ENCODE peak calls at places on chromosomes 2 and 18, in seven cellular contexts. One of them, this sample, is unnamed.
A peak's percentile ranks its signal among the peaks of the same experiment; 100 is the strongest.

GRCh38 chr2:120490091-120490798 is 144.3 kb downstream of the INHBB start:
- DNase-seq in H1: no peak
- DNase-seq in IMR-90: no peak
- DNase-seq in trophoblast cell: no peak
- DNase-seq in H9: no peak
- DNase-seq in mesenchymal stem cell: no peak
- DNase-seq in neuronal stem cell: no peak
- DNase-seq in this sample: no peak

GRCh38 chr2:37389984-37390765 is 45.7 kb downstream of the QPCT start:
- DNase-seq in neuronal stem cell: no peak
- DNase-seq in trophoblast cell: peak; percentile 81
- DNase-seq in mesenchymal stem cell: peak; percentile 92
- DNase-seq in H1: peak; percentile 44
- DNase-seq in H9: peak; percentile 67
- DNase-seq in IMR-90: peak; percentile 96
- DNase-seq in this sample: peak; percentile 97

GRCh38 chr18:49745051-49746014 is 68.0 kb downstream of the ACAA2 start:
- DNase-seq in IMR-90: no peak
- DNase-seq in mesenchymal stem cell: peak; percentile 24
- DNase-seq in H1: no peak
- DNase-seq in H9: no peak
- DNase-seq in neuronal stem cell: no peak
- DNase-seq in trophoblast cell: no peak
- DNase-seq in this sample: no peak

GRCh38 chr2:234670052-234670451 is 173.2 kb upstream of the ARL4C start:
- DNase-seq in H9: no peak
- DNase-seq in trophoblast cell: peak; percentile 57
- DNase-seq in H1: no peak
- DNase-seq in neuronal stem cell: no peak
- DNase-seq in IMR-90: peak; percentile 94
- DNase-seq in mesenchymal stem cell: peak; percentile 86
- DNase-seq in this sample: no peak

GRCh38 chr2:23653326-23653725 is 268.3 kb downstream of the KLHL29 start:
- DNase-seq in H9: no peak
- DNase-seq in neuronal stem cell: no peak
- DNase-seq in mesenchymal stem cell: no peak
- DNase-seq in trophoblast cell: no peak
- DNase-seq in H1: no peak
- DNase-seq in IMR-90: no peak
- DNase-seq in this sample: no peak

GRCh38 chr2:85326406-85326945 is 1.3 kb downstream of the TGOLN2 start:
- DNase-seq in IMR-90: peak; percentile 43
- DNase-seq in trophoblast cell: no peak
- DNase-seq in neuronal stem cell: no peak
- DNase-seq in mesenchymal stem cell: peak; percentile 30
- DNase-seq in H1: no peak
- DNase-seq in H9: no peak
- DNase-seq in this sample: peak; percentile 12

GRCh38 chr2:146238254-146238961 is 1606.4 kb upstream of the ACVR2A start:
- DNase-seq in H9: no peak
- DNase-seq in H1: no peak
- DNase-seq in trophoblast cell: no peak
- DNase-seq in IMR-90: no peak
- DNase-seq in mesenchymal stem cell: peak; percentile 2
- DNase-seq in neuronal stem cell: no peak
- DNase-seq in this sample: no peak

GRCh38 chr2:25664531-25665307 is 8.7 kb downstream of the DTNB start:
- DNase-seq in H1: peak; percentile 62
- DNase-seq in mesenchymal stem cell: peak; percentile 70
- DNase-seq in IMR-90: peak; percentile 74
- DNase-seq in H9: peak; percentile 76
- DNase-seq in neuronal stem cell: peak; percentile 60
- DNase-seq in trophoblast cell: peak; percentile 73
- DNase-seq in this sample: peak; percentile 95

GRCh38 chr2:191690327-191690726 is 12.4 kb downstream of the NABP1 start:
- DNase-seq in H1: no peak
- DNase-seq in neuronal stem cell: no peak
- DNase-seq in trophoblast cell: no peak
- DNase-seq in H9: no peak
- DNase-seq in mesenchymal stem cell: no peak
- DNase-seq in IMR-90: no peak
- DNase-seq in this sample: no peak

GRCh38 chr2:75241696-75242095 is 42.4 kb upstream of the TACR1 start:
- DNase-seq in mesenchymal stem cell: no peak
- DNase-seq in H1: no peak
- DNase-seq in IMR-90: peak; percentile 43
- DNase-seq in neuronal stem cell: no peak
- DNase-seq in trophoblast cell: no peak
- DNase-seq in H9: no peak
- DNase-seq in this sample: peak; percentile 69

GRCh38 chr2:211860224-211860623 is 678.4 kb downstream of the ERBB4 start:
- DNase-seq in mesenchymal stem cell: no peak
- DNase-seq in H1: no peak
- DNase-seq in neuronal stem cell: no peak
- DNase-seq in trophoblast cell: no peak
- DNase-seq in IMR-90: no peak
- DNase-seq in H9: no peak
- DNase-seq in this sample: no peak

GRCh38 chr2:132668189-132668833 is 1.7 kb downstream of the LYPD1 start:
- DNase-seq in H1: peak; percentile 73
- DNase-seq in IMR-90: no peak
- DNase-seq in neuronal stem cell: no peak
- DNase-seq in mesenchymal stem cell: peak; percentile 7
- DNase-seq in H9: peak; percentile 66
- DNase-seq in trophoblast cell: no peak
- DNase-seq in this sample: peak; percentile 70

GRCh38 chr18:48031641-48032040 is 101.2 kb upstream of the SMAD2 start:
- DNase-seq in IMR-90: no peak
- DNase-seq in neuronal stem cell: no peak
- DNase-seq in H9: no peak
- DNase-seq in H1: no peak
- DNase-seq in mesenchymal stem cell: no peak
- DNase-seq in trophoblast cell: no peak
- DNase-seq in this sample: no peak

GRCh38 chr18:13366131-13366530 is 147.6 kb downstream of the LDLRAD4 start:
- DNase-seq in H1: no peak
- DNase-seq in neuronal stem cell: no peak
- DNase-seq in trophoblast cell: no peak
- DNase-seq in H9: no peak
- DNase-seq in mesenchymal stem cell: no peak
- DNase-seq in IMR-90: no peak
- DNase-seq in this sample: peak; percentile 59
- H2BK120ac ChIP-seq in H1: no peak overlapping the region
- H2BK120ac ChIP-seq in neuronal stem cell: no peak overlapping the region
- H2BK120ac ChIP-seq in trophoblast cell: no peak overlapping the region
- H2BK120ac ChIP-seq in H9: no peak overlapping the region
- H2BK120ac ChIP-seq in mesenchymal stem cell: no peak overlapping the region
- H2BK120ac ChIP-seq in IMR-90: no peak overlapping the region
- H2BK120ac ChIP-seq in this sample: no peak overlapping the region

DNA sequence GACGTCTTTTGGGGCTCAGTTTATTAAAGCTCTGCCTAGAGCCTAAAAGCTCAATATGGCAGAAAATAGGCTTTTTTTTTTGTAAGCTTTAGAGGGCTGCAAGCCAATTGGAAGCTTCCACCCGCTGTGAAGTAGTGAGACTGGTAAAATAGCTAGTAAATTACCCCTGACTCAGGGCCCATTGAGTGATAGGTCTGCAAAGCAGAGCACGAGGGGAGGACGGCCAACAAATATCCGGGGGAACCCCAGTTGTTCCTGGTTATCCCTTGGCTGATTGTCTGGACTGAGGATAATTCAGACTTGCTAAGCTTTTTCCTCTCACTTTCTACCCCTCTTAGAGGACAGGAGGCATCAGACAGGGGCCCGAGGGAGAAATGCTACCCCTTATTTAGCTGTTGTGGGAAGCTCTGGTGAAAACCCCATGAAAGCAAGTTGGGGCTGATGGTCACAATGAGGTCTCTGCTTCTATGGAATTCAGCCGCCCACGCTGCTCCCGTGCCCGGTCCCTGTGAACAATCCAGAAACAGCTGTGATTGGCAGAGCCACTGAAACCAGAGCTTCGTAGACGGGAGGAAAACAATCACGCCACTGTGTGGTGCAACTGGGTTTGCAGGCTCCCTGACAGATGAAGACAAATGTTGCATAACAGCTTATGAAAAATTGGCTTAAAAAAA is 141.9 kb upstream of the LGALSL start:
- DNase-seq in IMR-90: peak; percentile 78
- DNase-seq in H9: peak; percentile 54
- DNase-seq in H1: peak; percentile 49
- DNase-seq in trophoblast cell: peak; percentile 38
- DNase-seq in neuronal stem cell: peak; percentile 54
- DNase-seq in mesenchymal stem cell: peak; percentile 55
- DNase-seq in this sample: peak; percentile 73
- H3K27ac ChIP-seq in IMR-90: no peak overlapping the region
- H3K27ac ChIP-seq in H9: no peak overlapping the region
- H3K27ac ChIP-seq in H1: no peak overlapping the region
- H3K27ac ChIP-seq in trophoblast cell: no peak overlapping the region
- H3K27ac ChIP-seq in neuronal stem cell: peak overlapping the region; percentile 80
- H3K27ac ChIP-seq in mesenchymal stem cell: no peak overlapping the region
- H3K27ac ChIP-seq in this sample: peak overlapping the region; percentile 54

DNA sequence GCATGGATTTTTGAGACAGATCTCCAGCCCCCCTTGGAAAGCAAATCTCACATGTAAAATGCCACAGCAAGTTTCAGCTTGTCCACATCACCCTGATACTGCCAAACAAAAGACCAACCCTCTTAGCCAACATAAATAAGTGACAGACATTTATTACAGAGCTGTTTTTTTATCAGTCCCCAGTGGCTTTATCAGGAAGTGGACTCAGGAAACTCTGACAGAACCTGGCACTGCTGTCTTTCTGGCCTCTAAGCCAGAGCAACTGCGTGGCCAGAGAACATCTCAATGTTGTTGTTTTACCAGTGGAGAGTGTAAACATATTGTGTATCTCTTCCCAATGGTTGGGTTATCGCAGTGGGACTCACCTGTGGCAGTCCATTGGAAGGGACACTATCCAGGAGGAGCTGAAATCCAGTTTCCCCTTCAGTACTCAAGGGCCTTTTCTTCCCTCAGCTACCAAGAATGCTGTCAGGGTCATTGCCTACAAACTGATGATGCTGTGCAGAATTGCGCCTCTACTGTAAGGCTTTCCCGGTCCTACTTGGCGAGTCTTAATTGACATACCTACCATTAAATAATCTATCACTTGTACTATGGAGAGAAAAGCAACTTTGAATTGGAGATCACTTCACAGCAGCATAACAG is 22.0 kb downstream of the SLC14A1 start:
- DNase-seq in H9: no peak
- DNase-seq in IMR-90: no peak
- DNase-seq in neuronal stem cell: no peak
- DNase-seq in mesenchymal stem cell: no peak
- DNase-seq in H1: no peak
- DNase-seq in trophoblast cell: no peak
- DNase-seq in this sample: no peak
- H2BK120ac ChIP-seq in H9: no peak overlapping the region
- H2BK120ac ChIP-seq in IMR-90: peak overlapping the region; percentile 26
- H2BK120ac ChIP-seq in neuronal stem cell: no peak overlapping the region
- H2BK120ac ChIP-seq in mesenchymal stem cell: no peak overlapping the region
- H2BK120ac ChIP-seq in H1: no peak overlapping the region
- H2BK120ac ChIP-seq in trophoblast cell: no peak overlapping the region
- H2BK120ac ChIP-seq in this sample: no peak overlapping the region

DNA sequence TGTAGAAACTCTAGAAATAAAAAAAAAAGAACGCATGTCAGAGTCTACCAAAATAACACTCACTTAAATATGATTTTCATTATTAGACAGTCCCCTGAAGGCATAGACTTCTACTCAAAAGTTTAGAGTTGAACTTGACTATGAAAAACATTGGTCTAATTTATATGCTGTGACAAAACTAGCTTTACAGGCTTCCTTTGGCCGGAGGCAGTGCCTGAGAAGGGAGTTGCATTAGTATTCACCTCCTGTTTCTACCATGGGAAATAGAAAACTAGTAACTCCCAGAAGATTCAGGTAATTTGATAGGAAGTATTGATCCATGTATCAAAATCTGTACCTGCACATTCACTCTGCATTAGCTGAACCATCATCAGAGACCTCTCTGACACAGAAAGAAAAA is 163.4 kb upstream of the NOSTRIN start:
- DNase-seq in neuronal stem cell: no peak
- DNase-seq in mesenchymal stem cell: no peak
- DNase-seq in H9: no peak
- DNase-seq in trophoblast cell: peak; percentile 36
- DNase-seq in IMR-90: no peak
- DNase-seq in H1: no peak
- DNase-seq in this sample: no peak
- H3K27ac ChIP-seq in neuronal stem cell: no peak overlapping the region
- H3K27ac ChIP-seq in mesenchymal stem cell: no peak overlapping the region
- H3K27ac ChIP-seq in H9: no peak overlapping the region
- H3K27ac ChIP-seq in trophoblast cell: peak overlapping the region; percentile 31
- H3K27ac ChIP-seq in IMR-90: no peak overlapping the region
- H3K27ac ChIP-seq in H1: no peak overlapping the region
- H3K27ac ChIP-seq in this sample: no peak overlapping the region

GRCh38 chr18:2030647-2031046 is 540.7 kb downstream of the METTL4 start:
- DNase-seq in trophoblast cell: no peak
- DNase-seq in H9: no peak
- DNase-seq in mesenchymal stem cell: no peak
- DNase-seq in neuronal stem cell: no peak
- DNase-seq in H1: no peak
- DNase-seq in IMR-90: no peak
- DNase-seq in this sample: no peak

GRCh38 chr18:2040279-2040678 is 531.0 kb downstream of the METTL4 start:
- DNase-seq in trophoblast cell: no peak
- DNase-seq in H1: no peak
- DNase-seq in neuronal stem cell: no peak
- DNase-seq in mesenchymal stem cell: no peak
- DNase-seq in H9: no peak
- DNase-seq in IMR-90: no peak
- DNase-seq in this sample: no peak

GRCh38 chr18:2036136-2036535 is 535.2 kb downstream of the METTL4 start:
- DNase-seq in mesenchymal stem cell: no peak
- DNase-seq in IMR-90: no peak
- DNase-seq in H9: no peak
- DNase-seq in H1: no peak
- DNase-seq in trophoblast cell: no peak
- DNase-seq in neuronal stem cell: no peak
- DNase-seq in this sample: no peak

GRCh38 chr18:2035056-2035455 is 536.2 kb downstream of the METTL4 start:
- DNase-seq in H1: no peak
- DNase-seq in H9: no peak
- DNase-seq in mesenchymal stem cell: no peak
- DNase-seq in IMR-90: no peak
- DNase-seq in neuronal stem cell: no peak
- DNase-seq in trophoblast cell: no peak
- DNase-seq in this sample: no peak
- H2BK120ac ChIP-seq in H1: no peak overlapping the region
- H2BK120ac ChIP-seq in H9: no peak overlapping the region
- H2BK120ac ChIP-seq in mesenchymal stem cell: no peak overlapping the region
- H2BK120ac ChIP-seq in IMR-90: no peak overlapping the region
- H2BK120ac ChIP-seq in neuronal stem cell: no peak overlapping the region
- H2BK120ac ChIP-seq in trophoblast cell: no peak overlapping the region
- H2BK120ac ChIP-seq in this sample: no peak overlapping the region

GRCh38 chr2:169946546-169946945 is 119.3 kb downstream of the UBR3 start:
- DNase-seq in mesenchymal stem cell: no peak
- DNase-seq in H9: no peak
- DNase-seq in trophoblast cell: no peak
- DNase-seq in neuronal stem cell: no peak
- DNase-seq in IMR-90: no peak
- DNase-seq in H1: no peak
- DNase-seq in this sample: no peak
- H3K27ac ChIP-seq in mesenchymal stem cell: no peak overlapping the region
- H3K27ac ChIP-seq in H9: no peak overlapping the region
- H3K27ac ChIP-seq in trophoblast cell: no peak overlapping the region
- H3K27ac ChIP-seq in neuronal stem cell: no peak overlapping the region
- H3K27ac ChIP-seq in IMR-90: no peak overlapping the region
- H3K27ac ChIP-seq in H1: no peak overlapping the region
- H3K27ac ChIP-seq in this sample: no peak overlapping the region

GRCh38 chr2:176447616-176448015 is 178.4 kb downstream of the MTX2 start:
- DNase-seq in H9: no peak
- DNase-seq in mesenchymal stem cell: no peak
- DNase-seq in neuronal stem cell: no peak
- DNase-seq in IMR-90: no peak
- DNase-seq in trophoblast cell: no peak
- DNase-seq in H1: no peak
- DNase-seq in this sample: no peak
- H2BK120ac ChIP-seq in H9: no peak overlapping the region
- H2BK120ac ChIP-seq in mesenchymal stem cell: no peak overlapping the region
- H2BK120ac ChIP-seq in neuronal stem cell: no peak overlapping the region
- H2BK120ac ChIP-seq in IMR-90: no peak overlapping the region
- H2BK120ac ChIP-seq in trophoblast cell: no peak overlapping the region
- H2BK120ac ChIP-seq in H1: no peak overlapping the region
- H2BK120ac ChIP-seq in this sample: no peak overlapping the region